ENCODE peak calls at places on chromosome 7, in four cellular contexts. B is pancreas, Q is BJ, L is fibroblast of pulmonary artery. A is an unnamed sample.

GRCh38 chr7:48781783-48782182 is 142.6 kb upstream of the CDC14C start:
- DNase-seq in L (no peak), B (no peak), Q (no peak), A (no peak)

GRCh38 chr7:125934539-125934938 is 1004.9 kb upstream of the POT1 start:
- DNase-seq in L (no peak), B (no peak), Q (no peak), A (no peak)

GRCh38 chr7:73723813-73724212 is 4.3 kb upstream of the STX1A start:
- DNase-seq in L (no peak), Q (no peak), B (no peak), A (no peak)

GRCh38 chr7:144568234-144568633 is 164.7 kb upstream of the NOBOX start:
- DNase-seq in Q (no peak), L (no peak), B (no peak), A (no peak)

GRCh38 chr7:138238734-138239133 is 162.5 kb downstream of the AKR1D1 start:
- DNase-seq in Q (no peak), B (no peak), L (no peak), A (no peak)

GRCh38 chr7:17682586-17682985 is 257.7 kb downstream of the SNX13 start:
- DNase-seq in B (no peak), Q (no peak), L (no peak), A (no peak)

GRCh38 chr7:80098795-80099194 is 35.8 kb upstream of the GNAI1 start:
- DNase-seq in L (no peak), B (no peak), Q (no peak), A (peak)

GRCh38 chr7:112192236-112193154 is 13.7 kb downstream of the DOCK4 start:
- DNase-seq in Q (no peak), B (no peak), L (peak), A (no peak)

GRCh38 chr7:98420966-98421612 is 20.2 kb upstream of the BAIAP2L1 start:
- DNase-seq in B (peak), Q (no peak), L (peak), A (peak)

GRCh38 chr7:158802535-158803199 is 26.6 kb downstream of the ESYT2 start:
- DNase-seq in L (peak), B (no peak), Q (no peak), A (no peak)

GRCh38 chr7:26865094-26865388 is 651 bp upstream of the SKAP2 start:
- DNase-seq in L (no peak), B (peak), Q (no peak), A (no peak)

GRCh38 chr7:92020636-92021035 is 80.0 kb downstream of the AKAP9 start:
- DNase-seq in Q (no peak), B (no peak), L (no peak), A (no peak)

GRCh38 chr7:43619213-43620012 is 36.5 kb downstream of the STK17A start:
- DNase-seq in B (no peak), L (no peak), Q (no peak), A (no peak)

GRCh38 chr7:116545411-116545993 is 20.7 kb downstream of the CAV1 start:
- DNase-seq in Q (no peak), B (no peak), L (no peak), A (no peak)

GRCh38 chr7:34247468-34247867 is 342.1 kb downstream of the BMPER start:
- DNase-seq in L (peak), B (no peak), Q (no peak), A (no peak)

GRCh38 chr7:1136841-1137516 is 23.0 kb downstream of the ZFAND2A start:
- DNase-seq in B (peak), Q (no peak), L (no peak), A (no peak)

GRCh38 chr7:381211-382117 is 91.5 kb downstream of the FOXL3 start:
- DNase-seq in Q (no peak), L (no peak), B (peak), A (no peak)

GRCh38 chr7:149179241-149179640 is 16.1 kb upstream of the ZNF282 start:
- DNase-seq in L (no peak), Q (no peak), B (no peak), A (no peak)
- TF ChIP-seq CTCF in L (no peak), Q (no peak), B (no peak), A (no peak)

GRCh38 chr7:36985866-36986402 is 261.6 kb upstream of the AOAH start:
- DNase-seq in Q (no peak), B (no peak), L (no peak), A (no peak)

GRCh38 chr7:36984051-36984492 is 259.8 kb upstream of the AOAH start:
- DNase-seq in B (no peak), Q (no peak), L (no peak), A (no peak)

GRCh38 chr7:36984710-36985308 is 260.5 kb upstream of the AOAH start:
- DNase-seq in L (no peak), B (no peak), Q (no peak), A (no peak)

GRCh38 chr7:36979810-36980248 is 255.5 kb upstream of the AOAH start:
- DNase-seq in B (no peak), Q (no peak), L (peak), A (no peak)

DNA sequence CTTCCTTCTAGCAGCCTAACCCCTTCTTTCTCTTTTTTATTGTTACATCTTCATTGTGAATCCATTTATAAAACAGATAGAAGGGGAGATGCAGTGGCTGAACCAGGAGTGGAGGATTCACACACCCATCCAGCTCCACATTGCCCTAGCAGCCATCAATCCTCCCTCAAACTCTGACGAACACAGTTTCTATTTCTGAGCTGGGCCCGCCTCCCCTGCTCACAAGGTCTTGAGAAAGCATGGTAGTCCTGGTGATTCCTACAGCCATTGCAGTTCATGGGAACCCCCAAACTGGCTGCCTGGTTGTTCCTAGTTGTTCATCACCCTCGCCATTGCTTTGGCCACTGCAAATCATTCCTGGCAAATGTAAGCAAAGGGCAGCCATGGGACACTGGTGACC is 258.5 kb upstream of the AOAH start:
- DNase-seq in Q (no peak), B (no peak), L (no peak), A (no peak)
- TF ChIP-seq CTCF in Q (no peak), B (no peak), L (no peak), A (no peak)

DNA sequence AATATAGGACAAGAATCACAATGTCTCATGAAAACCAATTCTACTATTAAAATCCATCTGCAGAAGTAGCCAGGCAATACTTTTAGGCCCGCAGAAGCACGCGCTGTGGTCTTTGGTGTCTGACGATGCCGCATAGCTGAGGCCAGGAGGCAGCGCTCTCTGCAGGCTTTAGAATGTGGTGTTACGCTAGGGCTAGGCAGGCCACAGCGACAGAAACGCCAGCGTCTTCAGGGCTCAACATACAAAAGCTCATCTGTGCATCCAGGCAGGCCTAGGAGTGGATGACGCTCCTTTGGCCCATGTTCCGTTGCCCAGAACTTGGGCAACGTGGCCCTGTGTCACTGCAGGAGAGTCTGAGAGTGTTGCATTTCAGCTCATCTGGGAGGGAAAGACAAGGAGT is 601.1 kb upstream of the FOXK1 start:
- DNase-seq in B (no peak), L (no peak), Q (no peak), A (no peak)
- TF ChIP-seq CTCF in B (no peak), L (no peak), Q (no peak), A (no peak)

DNA sequence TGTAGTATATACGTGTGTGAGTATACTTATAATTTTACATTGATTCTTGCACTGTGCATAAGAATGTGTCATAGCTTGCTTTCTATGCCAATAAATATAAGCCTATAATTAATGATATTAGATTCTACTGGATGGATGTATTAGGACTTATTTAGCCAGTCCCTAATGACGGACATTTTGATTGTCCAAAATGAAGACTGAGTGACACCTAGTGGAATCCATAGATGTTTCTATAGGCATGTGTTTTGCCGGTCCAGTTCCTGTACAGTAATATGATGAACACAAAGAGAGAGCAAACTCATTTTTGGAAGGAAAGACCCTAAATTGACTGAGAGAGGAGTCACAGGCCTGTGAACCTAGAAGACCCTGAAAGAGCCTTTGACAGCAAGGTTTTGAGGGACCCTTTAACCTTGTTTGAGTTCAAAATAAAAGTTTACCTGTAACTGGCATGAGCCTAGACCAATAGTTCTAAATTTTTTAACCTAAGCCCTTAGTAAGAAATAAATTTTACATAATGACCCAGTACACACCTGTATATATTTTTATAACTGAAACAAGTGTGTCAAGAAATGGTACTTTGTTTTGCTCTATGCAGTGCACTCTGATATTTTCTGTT is 42.4 kb upstream of the AGBL3 start:
- DNase-seq in L (peak), B (no peak), Q (no peak), A (no peak)
- TF ChIP-seq CTCF in L (peak), B (peak), Q (no peak), A (no peak)

DNA sequence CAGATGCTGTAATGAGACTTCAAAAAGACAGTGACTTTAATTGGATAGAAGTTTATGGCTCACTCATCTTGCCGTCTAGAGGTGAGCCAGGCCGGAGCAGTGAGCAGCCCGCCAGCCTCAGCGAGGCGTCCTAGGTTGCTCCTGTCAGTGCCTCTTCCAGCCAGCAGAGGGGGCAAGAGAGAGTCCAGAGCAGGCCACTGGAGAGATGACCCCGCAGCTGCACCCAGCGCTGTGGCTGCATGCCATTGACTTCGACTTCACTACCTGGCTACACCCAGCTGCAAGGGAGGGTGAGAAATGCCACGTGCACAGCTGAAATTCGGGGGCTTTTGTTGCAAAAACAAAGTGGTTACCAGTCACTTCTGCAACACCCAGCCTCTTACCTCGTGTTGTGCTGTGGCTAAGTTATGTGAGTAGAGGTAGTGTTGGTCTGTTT is 26.5 kb downstream of the NUB1 start:
- DNase-seq in L (peak), Q (no peak), B (peak), A (peak)
- TF ChIP-seq CTCF in L (no peak), Q (peak), B (peak), A (peak)

DNA sequence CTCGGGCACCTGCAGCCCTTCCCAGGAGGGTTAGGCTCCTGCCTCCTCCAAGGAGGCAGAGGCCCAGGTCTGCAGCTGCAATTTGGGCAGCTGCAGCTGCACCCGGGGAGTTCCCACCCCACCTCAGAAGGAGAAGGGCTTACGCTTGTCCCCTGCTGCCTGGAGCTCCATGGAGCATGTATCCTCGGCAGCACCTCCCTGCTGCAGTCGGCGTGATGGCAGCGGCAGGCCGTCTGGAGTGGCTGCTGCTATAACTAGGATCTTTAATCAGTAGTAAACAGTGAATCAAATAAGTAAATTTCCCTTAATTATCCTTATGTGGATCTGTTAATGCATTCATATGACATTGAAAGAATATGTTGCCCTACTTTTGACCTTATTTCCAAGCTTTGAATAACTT is 167.0 kb downstream of the PON1 start:
- DNase-seq in B (no peak), Q (no peak), L (no peak), A (no peak)
- TF ChIP-seq CTCF in B (no peak), Q (no peak), L (no peak), A (no peak)

DNA sequence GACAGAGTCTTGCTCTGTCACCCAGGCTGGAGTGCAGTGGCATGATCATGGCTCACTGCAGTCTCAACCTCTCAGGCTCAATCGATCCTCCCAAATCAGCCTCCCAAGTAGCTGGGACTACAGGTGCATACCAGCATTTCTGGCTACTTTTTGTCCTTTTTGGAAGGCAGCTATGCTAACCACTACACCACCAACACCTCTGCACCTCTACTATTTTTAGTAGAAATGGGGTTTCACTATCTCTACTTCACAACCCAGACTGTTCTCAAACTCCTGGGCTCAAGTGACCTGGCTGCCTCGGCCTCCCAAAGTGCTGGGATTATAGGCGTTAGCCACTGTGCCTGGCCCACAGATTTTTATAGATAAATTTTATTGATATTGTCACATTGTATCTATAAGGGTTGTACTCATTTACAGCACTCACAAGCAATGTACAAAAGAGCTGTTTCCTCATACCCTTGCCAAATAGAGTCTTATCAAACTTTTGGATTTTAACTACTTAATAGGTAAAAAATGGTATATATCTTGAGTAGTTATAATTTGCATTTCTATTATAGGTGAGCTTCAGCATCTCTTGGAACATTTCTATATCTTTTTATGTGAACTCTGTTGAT is 23.7 kb downstream of the PRR15 start:
- DNase-seq in B (no peak), Q (no peak), L (no peak), A (no peak)
- TF ChIP-seq CTCF in B (no peak), Q (no peak), L (no peak), A (no peak)

GRCh38 chr7:37660614-37661013 is 23.0 kb upstream of the GPR141 start:
- DNase-seq in Q (no peak), B (no peak), L (no peak), A (no peak)

GRCh38 chr7:37659971-37660370 is 23.6 kb upstream of the GPR141 start:
- DNase-seq in B (no peak), Q (no peak), L (no peak), A (no peak)

GRCh38 chr7:37657798-37658197 is 25.8 kb upstream of the GPR141 start:
- DNase-seq in B (no peak), L (no peak), Q (no peak), A (no peak)

GRCh38 chr7:37656913-37657530 is 26.5 kb upstream of the GPR141 start:
- DNase-seq in Q (no peak), L (no peak), B (no peak), A (no peak)
- TF ChIP-seq CTCF in Q (no peak), L (no peak), B (no peak), A (no peak)

GRCh38 chr7:118250860-118251494 is 26.5 kb downstream of the ANKRD7 start:
- DNase-seq in Q (no peak), B (no peak), L (no peak), A (no peak)
- TF ChIP-seq CTCF in Q (no peak), B (no peak), L (peak), A (peak)

DNA sequence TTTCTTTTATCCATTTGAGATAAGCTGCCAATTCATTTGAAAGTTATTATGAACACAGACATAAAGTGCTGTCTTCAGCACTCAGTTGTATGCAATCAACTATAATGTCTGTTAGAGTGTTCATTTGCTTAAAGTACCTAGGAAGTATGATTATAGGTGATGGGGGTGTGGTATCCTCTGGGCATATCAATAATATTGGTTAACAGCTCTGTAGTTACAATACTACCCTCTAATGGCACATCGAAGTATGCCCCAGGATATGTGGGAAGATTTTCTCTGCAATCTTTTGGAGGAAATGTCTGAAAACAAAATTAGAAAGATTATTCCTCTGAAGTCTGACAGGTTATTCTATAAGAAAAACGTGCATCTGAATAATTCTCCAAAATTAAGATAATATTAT is 429.7 kb downstream of the ARL4A start:
- DNase-seq in B (no peak), L (peak), Q (no peak), A (no peak)
- TF ChIP-seq CTCF in B (no peak), L (peak), Q (peak), A (peak)